ENCODE peak calls at places on chromosomes 2 and 18, in seven cellular contexts. One of them, this sample, is unnamed.

GRCh38 chr2:96771792-96772618 is 11.3 kb downstream of the CNNM4 start:
- DNase-seq in AG09309: no peak
- DNase-seq in colonic mucosa: peak; percentile 86
- DNase-seq in mammary epithelial cell: no peak
- DNase-seq in fibroblast of mammary gland: no peak
- DNase-seq in fibroblast of pulmonary artery: no peak
- DNase-seq in WERI-Rb-1: no peak
- DNase-seq in this sample: no peak

GRCh38 chr18:48022531-48023330 is 92.3 kb upstream of the SMAD2 start:
- DNase-seq in AG09309: peak; percentile 27
- DNase-seq in colonic mucosa: no peak
- DNase-seq in mammary epithelial cell: peak; percentile 67
- DNase-seq in fibroblast of mammary gland: peak; percentile 71
- DNase-seq in fibroblast of pulmonary artery: peak; percentile 82
- DNase-seq in WERI-Rb-1: peak; percentile 69
- DNase-seq in this sample: no peak

GRCh38 chr2:205022751-205023150 is 477.5 kb downstream of the PARD3B start:
- DNase-seq in AG09309: no peak
- DNase-seq in colonic mucosa: no peak
- DNase-seq in mammary epithelial cell: no peak
- DNase-seq in fibroblast of mammary gland: no peak
- DNase-seq in fibroblast of pulmonary artery: no peak
- DNase-seq in WERI-Rb-1: no peak
- DNase-seq in this sample: no peak

GRCh38 chr18:70405051-70405450 is 116.2 kb downstream of the SOCS6 start:
- DNase-seq in AG09309: no peak
- DNase-seq in colonic mucosa: no peak
- DNase-seq in mammary epithelial cell: no peak
- DNase-seq in fibroblast of mammary gland: no peak
- DNase-seq in fibroblast of pulmonary artery: no peak
- DNase-seq in WERI-Rb-1: no peak
- DNase-seq in this sample: no peak

GRCh38 chr2:238026953-238027505 is 33.8 kb upstream of the SCLY start:
- DNase-seq in AG09309: no peak
- DNase-seq in colonic mucosa: no peak
- DNase-seq in mammary epithelial cell: no peak
- DNase-seq in fibroblast of mammary gland: no peak
- DNase-seq in fibroblast of pulmonary artery: no peak
- DNase-seq in WERI-Rb-1: no peak
- DNase-seq in this sample: peak; percentile 31

GRCh38 chr2:233263045-233263570 is 11.6 kb downstream of the ATG16L1 start:
- DNase-seq in AG09309: no peak
- DNase-seq in colonic mucosa: no peak
- DNase-seq in mammary epithelial cell: no peak
- DNase-seq in fibroblast of mammary gland: no peak
- DNase-seq in fibroblast of pulmonary artery: no peak
- DNase-seq in WERI-Rb-1: no peak
- DNase-seq in this sample: no peak

GRCh38 chr2:239253264-239253663 is 147.6 kb downstream of the HDAC4 start:
- DNase-seq in AG09309: no peak
- DNase-seq in colonic mucosa: no peak
- DNase-seq in mammary epithelial cell: no peak
- DNase-seq in fibroblast of mammary gland: no peak
- DNase-seq in fibroblast of pulmonary artery: no peak
- DNase-seq in WERI-Rb-1: no peak
- DNase-seq in this sample: no peak

GRCh38 chr2:102657770-102658169 is 38.4 kb downstream of the SLC9A2 start:
- DNase-seq in AG09309: no peak
- DNase-seq in colonic mucosa: no peak
- DNase-seq in mammary epithelial cell: peak; percentile 89
- DNase-seq in fibroblast of mammary gland: no peak
- DNase-seq in fibroblast of pulmonary artery: no peak
- DNase-seq in WERI-Rb-1: no peak
- DNase-seq in this sample: no peak

GRCh38 chr18:13725566-13726227 is 661 bp downstream of the FAM210A start:
- DNase-seq in AG09309: no peak
- DNase-seq in colonic mucosa: peak; percentile 39
- DNase-seq in mammary epithelial cell: peak; percentile 41
- DNase-seq in fibroblast of mammary gland: peak; percentile 20
- DNase-seq in fibroblast of pulmonary artery: peak; percentile 7
- DNase-seq in WERI-Rb-1: no peak
- DNase-seq in this sample: no peak

GRCh38 chr2:166994588-166995336 is 106.5 kb downstream of the XIRP2 start:
- DNase-seq in AG09309: no peak
- DNase-seq in colonic mucosa: no peak
- DNase-seq in mammary epithelial cell: no peak
- DNase-seq in fibroblast of mammary gland: no peak
- DNase-seq in fibroblast of pulmonary artery: no peak
- DNase-seq in WERI-Rb-1: no peak
- DNase-seq in this sample: no peak

GRCh38 chr2:147789720-147790119 is 55.1 kb upstream of the ACVR2A start:
- DNase-seq in AG09309: no peak
- DNase-seq in colonic mucosa: no peak
- DNase-seq in mammary epithelial cell: peak; percentile 59
- DNase-seq in fibroblast of mammary gland: peak; percentile 78
- DNase-seq in fibroblast of pulmonary artery: peak; percentile 17
- DNase-seq in WERI-Rb-1: no peak
- DNase-seq in this sample: peak; percentile 16

GRCh38 chr2:112006076-112006410 is 49.0 kb upstream of the TMEM87B start:
- DNase-seq in AG09309: peak; percentile 53
- DNase-seq in colonic mucosa: no peak
- DNase-seq in mammary epithelial cell: peak; percentile 82
- DNase-seq in fibroblast of mammary gland: peak; percentile 86
- DNase-seq in fibroblast of pulmonary artery: peak; percentile 58
- DNase-seq in WERI-Rb-1: no peak
- DNase-seq in this sample: peak; percentile 3

GRCh38 chr18:76412010-76412817 is 82.8 kb downstream of the ZNF516 start:
- DNase-seq in AG09309: no peak
- DNase-seq in colonic mucosa: no peak
- DNase-seq in mammary epithelial cell: no peak
- DNase-seq in fibroblast of mammary gland: peak; percentile 48
- DNase-seq in fibroblast of pulmonary artery: no peak
- DNase-seq in WERI-Rb-1: no peak
- DNase-seq in this sample: no peak

GRCh38 chr2:3574155-3574554 is 905 bp upstream of the RPS7 start:
- DNase-seq in AG09309: no peak
- DNase-seq in colonic mucosa: no peak
- DNase-seq in mammary epithelial cell: no peak
- DNase-seq in fibroblast of mammary gland: no peak
- DNase-seq in fibroblast of pulmonary artery: no peak
- DNase-seq in WERI-Rb-1: no peak
- DNase-seq in this sample: no peak

GRCh38 chr2:127551221-127551930 is 15.9 kb downstream of the MYO7B start:
- DNase-seq in AG09309: no peak
- DNase-seq in colonic mucosa: no peak
- DNase-seq in mammary epithelial cell: no peak
- DNase-seq in fibroblast of mammary gland: no peak
- DNase-seq in fibroblast of pulmonary artery: no peak
- DNase-seq in WERI-Rb-1: no peak
- DNase-seq in this sample: no peak

GRCh38 chr2:25989154-25989553 is 6.9 kb upstream of the KIF3C start:
- DNase-seq in AG09309: no peak
- DNase-seq in colonic mucosa: no peak
- DNase-seq in mammary epithelial cell: no peak
- DNase-seq in fibroblast of mammary gland: no peak
- DNase-seq in fibroblast of pulmonary artery: no peak
- DNase-seq in WERI-Rb-1: no peak
- DNase-seq in this sample: no peak

DNA sequence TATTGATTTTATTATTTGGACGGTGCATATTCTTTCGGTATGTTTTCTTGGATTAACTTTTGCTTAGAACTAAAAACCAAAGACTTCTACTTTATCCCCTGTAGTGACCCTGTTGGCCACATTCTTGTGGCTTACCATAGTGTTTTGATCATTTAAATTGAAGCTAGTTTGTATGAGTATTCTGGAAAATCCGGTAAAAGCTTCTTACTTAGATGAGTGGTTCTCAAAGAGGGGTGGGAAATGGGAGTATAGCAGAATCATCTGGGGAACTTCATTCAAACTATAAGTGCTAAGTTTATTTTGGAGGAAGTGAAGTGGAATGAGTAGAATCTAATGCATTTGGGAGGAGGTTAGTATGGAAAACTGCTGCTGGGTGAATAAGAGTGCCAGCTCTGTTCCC is 3.8 kb downstream of the PPP1CB start:
- DNase-seq in AG09309: no peak
- DNase-seq in colonic mucosa: no peak
- DNase-seq in mammary epithelial cell: peak; percentile 40
- DNase-seq in fibroblast of mammary gland: peak; percentile 20
- DNase-seq in fibroblast of pulmonary artery: no peak
- DNase-seq in WERI-Rb-1: no peak
- DNase-seq in this sample: no peak
- H3K4me3 ChIP-seq in AG09309: no peak overlapping the region
- H3K4me3 ChIP-seq in colonic mucosa: no peak overlapping the region
- H3K4me3 ChIP-seq in mammary epithelial cell: peak overlapping the region; percentile 37
- H3K4me3 ChIP-seq in fibroblast of mammary gland: no peak overlapping the region
- H3K4me3 ChIP-seq in fibroblast of pulmonary artery: peak overlapping the region; percentile 99
- H3K4me3 ChIP-seq in WERI-Rb-1: no peak overlapping the region
- H3K4me3 ChIP-seq in this sample: no peak overlapping the region

GRCh38 chr2:221500501-221501209 is 71.4 kb downstream of the EPHA4 start:
- DNase-seq in AG09309: no peak
- DNase-seq in colonic mucosa: no peak
- DNase-seq in mammary epithelial cell: no peak
- DNase-seq in fibroblast of mammary gland: no peak
- DNase-seq in fibroblast of pulmonary artery: no peak
- DNase-seq in WERI-Rb-1: no peak
- DNase-seq in this sample: no peak
- TF ChIP-seq CTCF in AG09309: no peak
- TF ChIP-seq CTCF in colonic mucosa: no peak
- TF ChIP-seq CTCF in mammary epithelial cell: no peak
- TF ChIP-seq CTCF in fibroblast of mammary gland: no peak
- TF ChIP-seq CTCF in fibroblast of pulmonary artery: no peak
- TF ChIP-seq CTCF in WERI-Rb-1: no peak
- TF ChIP-seq CTCF in this sample: no peak

DNA sequence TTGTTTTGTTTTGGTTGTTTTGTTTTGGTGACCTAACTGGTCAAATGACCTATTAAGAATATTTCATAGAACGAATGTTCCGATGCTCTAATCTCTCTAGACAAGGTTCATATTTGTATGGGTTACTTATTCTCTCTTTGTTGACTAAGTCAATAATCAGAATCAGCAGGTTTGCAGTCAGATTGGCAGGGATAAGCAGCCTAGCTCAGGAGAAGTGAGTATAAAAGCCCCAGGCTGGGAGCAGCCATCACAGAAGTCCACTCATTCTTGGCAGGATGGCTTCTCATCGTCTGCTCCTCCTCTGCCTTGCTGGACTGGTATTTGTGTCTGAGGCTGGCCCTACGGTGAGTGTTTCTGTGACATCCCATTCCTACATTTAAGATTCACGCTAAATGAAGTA is at the start of gene TTR:
- DNase-seq in AG09309: no peak
- DNase-seq in colonic mucosa: no peak
- DNase-seq in mammary epithelial cell: no peak
- DNase-seq in fibroblast of mammary gland: no peak
- DNase-seq in fibroblast of pulmonary artery: no peak
- DNase-seq in WERI-Rb-1: no peak
- DNase-seq in this sample: no peak
- H3K4me3 ChIP-seq in AG09309: no peak within 1 kb of the TSS
- H3K4me3 ChIP-seq in colonic mucosa: no peak within 1 kb of the TSS
- H3K4me3 ChIP-seq in mammary epithelial cell: no peak within 1 kb of the TSS
- H3K4me3 ChIP-seq in fibroblast of mammary gland: no peak within 1 kb of the TSS
- H3K4me3 ChIP-seq in fibroblast of pulmonary artery: no peak within 1 kb of the TSS
- H3K4me3 ChIP-seq in WERI-Rb-1: no peak within 1 kb of the TSS
- H3K4me3 ChIP-seq in this sample: no peak within 1 kb of the TSS

GRCh38 chr2:185215497-185215896 is 523.1 kb upstream of the FSIP2 start:
- DNase-seq in AG09309: no peak
- DNase-seq in colonic mucosa: no peak
- DNase-seq in mammary epithelial cell: no peak
- DNase-seq in fibroblast of mammary gland: no peak
- DNase-seq in fibroblast of pulmonary artery: no peak
- DNase-seq in WERI-Rb-1: no peak
- DNase-seq in this sample: no peak
- TF ChIP-seq CTCF in AG09309: no peak
- TF ChIP-seq CTCF in colonic mucosa: no peak
- TF ChIP-seq CTCF in mammary epithelial cell: no peak
- TF ChIP-seq CTCF in fibroblast of mammary gland: no peak
- TF ChIP-seq CTCF in fibroblast of pulmonary artery: no peak
- TF ChIP-seq CTCF in WERI-Rb-1: no peak
- TF ChIP-seq CTCF in this sample: no peak

GRCh38 chr18:72692086-72692485 is 147.9 kb upstream of the CBLN2 start:
- DNase-seq in AG09309: no peak
- DNase-seq in colonic mucosa: peak; percentile 46
- DNase-seq in mammary epithelial cell: no peak
- DNase-seq in fibroblast of mammary gland: no peak
- DNase-seq in fibroblast of pulmonary artery: no peak
- DNase-seq in WERI-Rb-1: no peak
- DNase-seq in this sample: no peak
- H3K4me3 ChIP-seq in AG09309: no peak overlapping the region
- H3K4me3 ChIP-seq in colonic mucosa: no peak overlapping the region
- H3K4me3 ChIP-seq in mammary epithelial cell: no peak overlapping the region
- H3K4me3 ChIP-seq in fibroblast of mammary gland: no peak overlapping the region
- H3K4me3 ChIP-seq in fibroblast of pulmonary artery: no peak overlapping the region
- H3K4me3 ChIP-seq in WERI-Rb-1: no peak overlapping the region
- H3K4me3 ChIP-seq in this sample: no peak overlapping the region

DNA sequence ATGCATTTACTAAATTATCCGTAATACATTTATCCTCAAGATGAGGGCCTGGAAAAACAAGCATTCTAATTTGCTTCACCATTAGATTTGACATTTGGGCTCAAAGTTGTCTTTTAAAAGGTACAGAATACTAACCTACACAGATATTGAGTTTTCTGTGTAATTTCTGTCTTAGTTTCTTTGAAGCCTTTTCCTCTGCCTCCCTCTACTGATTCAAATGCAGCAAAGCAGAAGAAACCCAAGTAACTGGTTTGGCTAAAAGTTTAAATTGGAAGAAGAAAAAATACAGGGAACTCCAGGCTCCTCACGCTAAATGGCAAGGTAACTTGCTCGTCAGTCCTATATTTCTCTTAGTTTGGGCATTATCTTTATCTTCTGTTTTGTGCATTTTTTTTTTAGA is 53.3 kb upstream of the SLC5A7 start:
- DNase-seq in AG09309: no peak
- DNase-seq in colonic mucosa: no peak
- DNase-seq in mammary epithelial cell: no peak
- DNase-seq in fibroblast of mammary gland: peak; percentile 28
- DNase-seq in fibroblast of pulmonary artery: peak; percentile 27
- DNase-seq in WERI-Rb-1: no peak
- DNase-seq in this sample: no peak
- TF ChIP-seq CTCF in AG09309: peak; percentile 46
- TF ChIP-seq CTCF in colonic mucosa: no peak
- TF ChIP-seq CTCF in mammary epithelial cell: peak; percentile 16
- TF ChIP-seq CTCF in fibroblast of mammary gland: peak; percentile 42
- TF ChIP-seq CTCF in fibroblast of pulmonary artery: peak; percentile 38
- TF ChIP-seq CTCF in WERI-Rb-1: no peak
- TF ChIP-seq CTCF in this sample: peak; percentile 36

This sample was measured in AG04449.